ENCODE peak calls at places on chromosomes 3 and 15, in six cellular contexts. O is activated B cell treated with CpG ODN at 0.5 μM for 24 hours, L is germinal center, P is NCI-H2029, Z is RPMI8226, A is osteocyte. W is an unnamed sample.

GRCh38 chr3:14602006-14602803 is 49.4 kb upstream of the CCDC174 start:
- DNase-seq in O (no peak), A (no peak), P (no peak), Z (peak), L (no peak), W (no peak)

GRCh38 chr15:58390118-58390517 is 41.7 kb upstream of the LIPC start:
- DNase-seq in O (no peak), A (no peak), L (no peak), P (no peak), Z (no peak), W (no peak)

GRCh38 chr3:51045006-51045405 is 340.1 kb upstream of the MANF start:
- DNase-seq in L (no peak), O (no peak), A (no peak), Z (no peak), P (no peak), W (no peak)

GRCh38 chr3:145623349-145623748 is 537.6 kb downstream of the PLOD2 start:
- DNase-seq in L (no peak), P (no peak), Z (no peak), O (no peak), A (no peak), W (no peak)

GRCh38 chr15:78067328-78068241 is 9.9 kb downstream of the TBC1D2B start:
- DNase-seq in P (no peak), O (no peak), A (no peak), L (no peak), Z (no peak), W (no peak)

GRCh38 chr15:40274350-40275274 is 8.3 kb downstream of the ANKRD63 start:
- DNase-seq in O (peak), L (peak), P (no peak), A (peak), Z (peak), W (peak)

GRCh38 chr15:47505712-47506542 is 211.4 kb upstream of the SEMA6D start:
- DNase-seq in L (no peak), P (peak), A (no peak), O (no peak), Z (no peak), W (no peak)

GRCh38 chr15:72112111-72112510 is 5.8 kb downstream of the MYO9A start:
- DNase-seq in O (no peak), Z (no peak), A (no peak), L (no peak), P (no peak), W (no peak)

GRCh38 chr15:58308742-58309355 is 122.9 kb upstream of the LIPC start:
- DNase-seq in L (no peak), Z (no peak), O (no peak), A (no peak), P (no peak), W (no peak)

GRCh38 chr15:50114381-50114780 is 4.7 kb downstream of the ATP8B4 start:
- DNase-seq in O (no peak), A (no peak), P (no peak), Z (no peak), L (no peak), W (no peak)

GRCh38 chr15:44157679-44158078 is 37.4 kb downstream of the FRMD5 start:
- DNase-seq in O (no peak), P (no peak), Z (no peak), L (no peak), A (no peak), W (no peak)

GRCh38 chr3:65401359-65401810 is 637.3 kb downstream of the MAGI1 start:
- DNase-seq in Z (no peak), L (no peak), A (no peak), O (no peak), P (no peak), W (no peak)

GRCh38 chr3:40309925-40310635 is 573 bp downstream of the EIF1B start:
- DNase-seq in L (peak), A (peak), O (peak), Z (no peak), P (peak), W (peak)

GRCh38 chr3:89932882-89933281 is 825.5 kb downstream of the EPHA3 start:
- DNase-seq in A (no peak), Z (no peak), L (no peak), O (no peak), P (no peak), W (no peak)

GRCh38 chr15:63538876-63539275 is 34.5 kb downstream of the USP3 start:
- DNase-seq in O (no peak), P (no peak), L (no peak), A (no peak), Z (no peak), W (no peak)

GRCh38 chr3:61439116-61439459 is 122.3 kb upstream of the PTPRG start:
- DNase-seq in P (no peak), O (no peak), A (no peak), L (no peak), Z (no peak), W (no peak)

GRCh38 chr15:68526269-68526668 is 52.5 kb upstream of the CORO2B start:
- DNase-seq in L (no peak), O (no peak), Z (no peak), A (no peak), P (no peak), W (no peak)

GRCh38 chr15:36598529-36599177 is 19.2 kb downstream of the CDIN1 start:
- DNase-seq in Z (no peak), A (no peak), O (no peak), P (no peak), L (no peak), W (no peak)

GRCh38 chr3:138944842-138945645 is 1.9 kb downstream of the FOXL2 start:
- DNase-seq in A (no peak), O (peak), P (no peak), Z (peak), L (no peak), W (no peak)

GRCh38 chr15:51731549-51732267 is 5.7 kb downstream of the LYSMD2 start:
- DNase-seq in A (no peak), P (peak), L (peak), Z (peak), O (peak), W (peak)

GRCh38 chr3:100910986-100911385 is 82.2 kb downstream of the ABI3BP start:
- DNase-seq in O (no peak), P (no peak), L (no peak), Z (no peak), A (no peak), W (no peak)

GRCh38 chr15:71313806-71314205 is 198.5 kb downstream of the THSD4 start:
- DNase-seq in A (no peak), P (no peak), L (no peak), O (no peak), Z (no peak), W (no peak)

GRCh38 chr3:157290761-157291160 is 130.8 kb upstream of the CCNL1 start:
- DNase-seq in P (no peak), Z (no peak), O (no peak), L (no peak), A (no peak), W (no peak)

GRCh38 chr15:74904190-74904805 is 2.4 kb downstream of the FAM219B start:
- DNase-seq in P (no peak), Z (no peak), O (no peak), L (no peak), A (no peak), W (no peak)

GRCh38 chr3:129310111-129310601 is 31.5 kb downstream of the HMCES start:
- DNase-seq in L (no peak), Z (peak), A (no peak), P (no peak), O (no peak), W (no peak)

GRCh38 chr3:112097378-112097777 is 11.2 kb downstream of the C3orf52 start:
- DNase-seq in L (no peak), A (no peak), O (no peak), P (peak), Z (no peak), W (no peak)

W was measured in effector memory CD8-positive, alpha-beta T cell.